ENCODE peak calls at places on chromosomes 13 and 19, in seven cellular contexts. K, H, W, Y, R, Z and S are unnamed samples.

GRCh38 chr13:106291006-106291405 is 244.5 kb downstream of the EFNB2 start:
- DNase-seq in Z (no peak), H (peak), W (peak), K (no peak), Y (peak), R (peak), S (peak)

GRCh38 chr19:45254044-45254531 is 3.0 kb downstream of the MARK4 start:
- DNase-seq in R (no peak), W (no peak), H (no peak), K (no peak), Y (no peak), Z (no peak), S (no peak)

GRCh38 chr13:95296326-95296939 is 4.8 kb downstream of the ABCC4 start:
- DNase-seq in Y (peak), W (no peak), R (no peak), H (peak), Z (peak), K (peak), S (no peak)

GRCh38 chr13:77136902-77137420 is 110.0 kb upstream of the FBXL3 start:
- DNase-seq in K (no peak), Y (peak), Z (no peak), H (peak), R (peak), W (no peak), S (peak)

GRCh38 chr19:51694318-51695085 is 1.4 kb downstream of the SPACA6 start:
- DNase-seq in K (no peak), W (no peak), Y (no peak), R (no peak), Z (no peak), H (no peak), S (no peak)

GRCh38 chr13:73722120-73722519 is 412.1 kb downstream of the KLF12 start:
- DNase-seq in K (no peak), Z (no peak), H (peak), Y (peak), R (peak), W (no peak), S (peak)

GRCh38 chr13:52882803-52883202 is 34.4 kb upstream of the PCDH8 start:
- DNase-seq in W (no peak), R (no peak), Y (no peak), H (no peak), K (no peak), Z (no peak), S (no peak)

GRCh38 chr13:73190477-73190876 is 131.7 kb downstream of the KLF5 start:
- DNase-seq in Y (no peak), K (no peak), H (peak), W (no peak), Z (no peak), R (no peak), S (no peak)

GRCh38 chr19:42627916-42628315 is 33.2 kb upstream of the CEACAM8 start:
- DNase-seq in K (no peak), R (no peak), Z (no peak), H (no peak), Y (no peak), W (no peak), S (no peak)

DNA sequence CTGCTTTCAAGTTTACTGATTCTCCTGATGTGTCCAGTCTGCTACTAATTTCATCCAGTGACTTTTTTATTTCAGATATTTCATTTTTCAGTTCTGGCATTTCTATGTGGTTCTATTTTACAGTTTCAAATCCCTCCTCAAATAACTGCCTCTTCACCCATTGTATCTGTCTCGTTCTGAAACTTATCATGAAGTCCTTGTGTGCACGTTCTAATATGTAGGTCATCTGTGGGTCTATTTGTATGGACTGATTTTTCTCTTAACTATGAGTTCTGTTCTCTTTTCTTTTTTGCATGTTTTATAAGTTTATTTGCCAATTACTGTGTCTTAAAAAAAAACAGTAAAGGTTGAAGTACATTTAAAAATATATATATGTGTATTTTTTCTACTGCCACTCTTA is 43.3 kb downstream of the KCNC3 start:
- DNase-seq in R (no peak), H (no peak), Y (no peak), Z (no peak), W (no peak), K (no peak), S (no peak)
- TF ChIP-seq CTCF in R (no peak), H (no peak), Y (no peak), Z (no peak), W (no peak), K (no peak), S (no peak)

DNA sequence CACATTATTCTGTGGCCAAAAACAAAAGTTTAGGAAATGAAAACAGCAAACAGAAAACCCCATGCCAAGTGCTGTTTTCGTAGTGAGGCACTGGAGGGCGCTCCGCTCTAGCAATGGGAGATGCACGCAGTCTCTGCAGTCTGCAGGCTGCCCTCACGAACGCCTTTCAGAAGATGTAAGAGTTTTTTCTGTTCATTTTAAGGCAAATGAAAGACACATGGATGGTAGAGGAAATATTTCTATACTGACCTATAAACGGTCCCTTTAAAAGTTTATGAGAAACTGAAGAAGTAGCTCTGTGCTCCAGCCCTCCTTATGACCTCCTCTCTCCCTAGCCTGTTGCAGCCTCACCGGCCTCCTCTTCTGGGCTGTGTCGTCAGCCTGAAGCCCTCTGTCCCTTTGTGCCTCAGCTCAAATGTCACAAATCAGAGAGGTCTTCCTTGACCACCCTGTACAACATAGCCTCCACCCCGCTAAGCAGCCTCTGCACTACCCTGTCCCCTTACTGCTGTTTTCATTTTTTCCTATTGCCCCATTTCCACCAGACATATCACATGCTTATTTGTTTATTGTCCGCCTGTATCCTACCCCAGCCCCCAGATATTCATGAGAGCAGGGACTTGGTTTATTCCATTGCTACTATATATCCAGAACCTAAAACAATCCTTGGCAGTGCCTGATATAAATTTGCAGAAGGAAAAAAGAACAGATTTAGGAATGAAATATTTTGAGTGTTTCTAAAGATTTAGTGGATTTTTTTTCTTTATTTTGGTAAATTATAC is 116.4 kb downstream of the TM9SF2 start:
- DNase-seq in W (no peak), H (peak), R (peak), Y (peak), Z (no peak), K (no peak), S (peak)
- H3K4me3 ChIP-seq in W (no peak), H (no peak), R (no peak), Y (no peak), Z (no peak), K (no peak), S (no peak)

GRCh38 chr19:959935-960502 is 24.1 kb upstream of the WDR18 start:
- DNase-seq in Y (no peak), H (no peak), R (no peak), Z (no peak), W (no peak), K (no peak), S (no peak)
- TF ChIP-seq CTCF in Y (no peak), H (no peak), R (peak), Z (no peak), W (no peak), K (no peak), S (no peak)

GRCh38 chr19:4067396-4068057 is 828 bp upstream of the ZBTB7A start:
- DNase-seq in H (no peak), Z (no peak), W (no peak), R (no peak), K (peak), Y (no peak), S (no peak)

GRCh38 chr19:4071610-4072009 is 4.9 kb upstream of the ZBTB7A start:
- DNase-seq in K (no peak), Z (no peak), W (no peak), H (no peak), Y (no peak), R (no peak), S (no peak)

GRCh38 chr19:4068058-4068966 is 1.6 kb upstream of the ZBTB7A start:
- DNase-seq in H (no peak), W (no peak), Y (no peak), R (no peak), Z (no peak), K (no peak), S (no peak)

GRCh38 chr19:4066682-4067395 is at the start of gene ZBTB7A:
- DNase-seq in W (no peak), K (peak), Z (peak), H (peak), Y (peak), R (peak), S (peak)

GRCh38 chr19:4069331-4069959 is 2.7 kb upstream of the ZBTB7A start:
- DNase-seq in H (no peak), Z (no peak), W (no peak), Y (no peak), R (no peak), K (no peak), S (no peak)
- H3K4me3 ChIP-seq in H (no peak), Z (no peak), W (no peak), Y (no peak), R (no peak), K (no peak), S (no peak)